ENCODE peak calls at places on chromosomes 16 and 17, in eight cellular contexts. H is sciatic nerve; C is HCT116; N is activated T-cell treated with anti-CD3 and anti-CD28 coated beads, Interleukin-2, amount 50 U/mL, for 4 hours; M is T-cell; S is CD4-positive, alpha-beta T cell; D is stimulated activated naive B cell treated with anti-CD40 and anti-IgM and Interleukin-4, amounts not matched to agents 10 μg/mL and 1 μg/mL and 100 μg/mL, for 72 hours; A is effector memory CD8-positive, alpha-beta T cell. Z is an unnamed sample.

GRCh38 chr17:8949061-8949622 is 16.4 kb downstream of the PIK3R5 start:
- ATAC-seq in H (no peak), C (no peak), N (peak), M (no peak), S (no peak), D (no peak), A (no peak), Z (peak)

GRCh38 chr17:27236710-27237315 is 57.1 kb upstream of the WSB1 start:
- ATAC-seq in H (peak), C (peak), N (peak), M (peak), S (peak), D (no peak), A (peak), Z (peak)

GRCh38 chr17:2723997-2724782 is 12.6 kb upstream of the CLUH start:
- ATAC-seq in H (peak), C (peak), N (peak), M (peak), S (peak), D (peak), A (peak), Z (peak)

GRCh38 chr16:81175325-81175891 is 63.1 kb upstream of the BCO1 start:
- ATAC-seq in H (no peak), C (peak), N (no peak), M (no peak), S (no peak), D (no peak), A (no peak), Z (no peak)

GRCh38 chr16:70660672-70661350 is 14.5 kb downstream of the IL34 start:
- ATAC-seq in H (no peak), C (peak), N (no peak), M (no peak), S (no peak), D (no peak), A (no peak), Z (no peak)

GRCh38 chr17:57531648-57532486 is 213.2 kb downstream of the CCDC182 start:
- ATAC-seq in H (no peak), C (no peak), N (no peak), M (no peak), S (no peak), D (peak), A (no peak), Z (no peak)

GRCh38 chr17:72617557-72617956 is 474.9 kb downstream of the SLC39A11 start:
- ATAC-seq in H (no peak), C (no peak), N (no peak), M (no peak), S (no peak), D (no peak), A (no peak), Z (peak)

GRCh38 chr17:38463451-38463858 is 35.2 kb downstream of the ARHGAP23 start:
- ATAC-seq in H (peak), C (no peak), N (no peak), M (no peak), S (no peak), D (no peak), A (no peak), Z (no peak)

GRCh38 chr16:79047337-79047736 is 553.2 kb downstream of the MAF start:
- ATAC-seq in H (no peak), C (peak), N (no peak), M (no peak), S (peak), D (peak), A (peak), Z (peak)

GRCh38 chr17:58576679-58577367 is 62.4 kb upstream of the MTMR4 start:
- ATAC-seq in H (no peak), C (no peak), N (no peak), M (no peak), S (no peak), D (no peak), A (no peak), Z (no peak)

GRCh38 chr16:87956169-87956770 is 5.0 kb downstream of the BANP start:
- ATAC-seq in H (peak), C (no peak), N (peak), M (peak), S (peak), D (peak), A (peak), Z (peak)

GRCh38 chr16:11949527-11949926 is 7.7 kb upstream of the NPIPB2 start:
- ATAC-seq in H (peak), C (peak), N (no peak), M (peak), S (peak), D (peak), A (peak), Z (no peak)

GRCh38 chr17:78137392-78138203 is 7.0 kb downstream of the TMC8 start:
- ATAC-seq in H (no peak), C (no peak), N (no peak), M (no peak), S (no peak), D (peak), A (peak), Z (no peak)

GRCh38 chr16:58366247-58367031 is 25.8 kb upstream of the GINS3 start:
- ATAC-seq in H (no peak), C (no peak), N (peak), M (no peak), S (no peak), D (no peak), A (no peak), Z (peak)

GRCh38 chr16:79653337-79654000 is 52.9 kb upstream of the MAF start:
- ATAC-seq in H (peak), C (no peak), N (no peak), M (no peak), S (no peak), D (no peak), A (no peak), Z (no peak)

GRCh38 chr17:48612854-48613691 is 2.0 kb downstream of the HOXB8 start:
- ATAC-seq in H (no peak), C (peak), N (peak), M (peak), S (peak), D (peak), A (peak), Z (peak)

GRCh38 chr16:84774810-84775209 is 45.0 kb upstream of the CRISPLD2 start:
- ATAC-seq in H (peak), C (no peak), N (no peak), M (no peak), S (no peak), D (no peak), A (no peak), Z (peak)

GRCh38 chr16:14071576-14072271 is 605 bp downstream of the MRTFB start:
- ATAC-seq in H (peak), C (peak), N (peak), M (peak), S (peak), D (peak), A (no peak), Z (no peak)

GRCh38 chr16:29708917-29709600 is 30.1 kb downstream of the QPRT start:
- ATAC-seq in H (no peak), C (no peak), N (no peak), M (no peak), S (no peak), D (no peak), A (no peak), Z (no peak)

GRCh38 chr16:71409038-71409775 is 32.6 kb downstream of the TLE7 start:
- ATAC-seq in H (no peak), C (no peak), N (no peak), M (no peak), S (no peak), D (no peak), A (no peak), Z (no peak)